ENCODE peak calls at places on chromosome 6, in seven cellular contexts. G is H1, O is mesendoderm, B is neuronal stem cell, W is IMR-90, E is trophoblast cell, V is mesenchymal stem cell. N is an unnamed sample.
A peak's percentile ranks its signal among the peaks of the same experiment; 100 is the strongest.

GRCh38 chr6:89008299-89008698 is 44.9 kb upstream of the RNGTT start:
- DNase-seq in B (no peak), G (no peak), V (no peak), E (no peak), O (no peak), W (no peak), N (no peak)

GRCh38 chr6:168834814-168835213 is 393.8 kb downstream of the SMOC2 start:
- DNase-seq in O (no peak), V (no peak), B (no peak), E (no peak), G (no peak), W (no peak), N (no peak)

GRCh38 chr6:41546866-41547798 is 951 bp downstream of the FOXP4 start:
- DNase-seq in V (peak; percentile 54), G (peak; percentile 70), E (peak; percentile 53), W (peak; percentile 30), O (peak; percentile 75), B (peak; percentile 40), N (no peak)

GRCh38 chr6:24836116-24836515 is 37.4 kb upstream of the ARMH2 start:
- DNase-seq in W (no peak), G (no peak), E (no peak), O (no peak), V (no peak), B (no peak), N (no peak)

GRCh38 chr6:7879579-7879978 is 31.0 kb downstream of the TXNDC5 start:
- DNase-seq in B (no peak), W (no peak), E (no peak), V (no peak), G (no peak), O (no peak), N (no peak)

GRCh38 chr6:141107562-141108160 is 1025.1 kb upstream of the GJE1 start:
- DNase-seq in G (no peak), O (peak; percentile 77), E (peak; percentile 70), W (peak; percentile 67), B (no peak), V (peak; percentile 41), N (no peak)

GRCh38 chr6:166486536-166486880 is 100.0 kb downstream of the RAMACL start:
- DNase-seq in E (no peak), B (no peak), O (no peak), G (no peak), W (no peak), V (no peak), N (no peak)

GRCh38 chr6:135922170-135922569 is 70.7 kb downstream of the PDE7B start:
- DNase-seq in V (peak; percentile 89), W (peak; percentile 98), E (no peak), B (no peak), O (peak; percentile 80), G (no peak), N (peak; percentile 44)

GRCh38 chr6:169825558-169826225 is 74.3 kb downstream of the ERMARD start:
- DNase-seq in G (peak; percentile 33), B (no peak), W (no peak), V (no peak), E (no peak), O (no peak), N (no peak)

GRCh38 chr6:145865175-145865574 is 50.6 kb upstream of the FBXO30 start:
- DNase-seq in E (no peak), O (no peak), B (no peak), W (no peak), G (no peak), V (no peak), N (no peak)

GRCh38 chr6:43426928-43427405 is 374 bp upstream of the ABCC10 start:
- DNase-seq in O (no peak), E (no peak), V (no peak), G (no peak), B (no peak), W (no peak), N (no peak)

GRCh38 chr6:33684983-33685382 is 26.5 kb downstream of the UQCC2 start:
- DNase-seq in V (no peak), E (no peak), G (no peak), W (no peak), O (no peak), B (no peak), N (no peak)

GRCh38 chr6:130362128-130362527 is 3.7 kb upstream of the TMEM200A start:
- DNase-seq in W (no peak), O (peak; percentile 49), B (peak; percentile 47), V (no peak), E (no peak), G (peak; percentile 50), N (no peak)

GRCh38 chr6:116605935-116606334 is 10.3 kb upstream of the RSPH4A start:
- DNase-seq in E (no peak), W (no peak), B (no peak), V (no peak), O (no peak), G (no peak), N (no peak)

GRCh38 chr6:112215901-112216300 is 38.5 kb downstream of the LAMA4 start:
- DNase-seq in O (no peak), B (no peak), W (peak; percentile 41), V (no peak), E (no peak), G (no peak), N (no peak)

GRCh38 chr6:33764036-33764435 is 17.3 kb upstream of the IP6K3 start:
- DNase-seq in E (no peak), G (no peak), O (no peak), W (no peak), B (no peak), V (no peak), N (no peak)

GRCh38 chr6:158185729-158186456 is 17.7 kb downstream of the GTF2H5 start:
- DNase-seq in E (peak; percentile 81), B (no peak), W (peak; percentile 67), G (no peak), O (no peak), V (peak; percentile 45), N (no peak)

GRCh38 chr6:100664274-100665040 is 199.7 kb upstream of the SIM1 start:
- DNase-seq in W (peak; percentile 57), V (peak; percentile 49), G (no peak), B (peak; percentile 3), O (peak; percentile 17), E (no peak), N (no peak)

GRCh38 chr6:139777202-139777970 is 402.9 kb upstream of the CITED2 start:
- DNase-seq in W (no peak), G (no peak), E (no peak), V (no peak), O (no peak), B (no peak), N (no peak)

GRCh38 chr6:154169193-154169847 is 130.3 kb downstream of the OPRM1 start:
- DNase-seq in O (no peak), V (peak; percentile 18), B (no peak), W (no peak), E (no peak), G (no peak), N (no peak)

GRCh38 chr6:113901482-113901881 is 44.3 kb downstream of the MARCKS start:
- DNase-seq in G (no peak), B (no peak), O (no peak), W (peak; percentile 70), E (no peak), V (no peak), N (no peak)

GRCh38 chr6:41408982-41409381 is 73.6 kb downstream of the NCR2 start:
- DNase-seq in G (no peak), V (no peak), B (no peak), W (no peak), E (no peak), O (peak; percentile 86), N (no peak)

GRCh38 chr6:20413826-20414225 is 12.1 kb downstream of the E2F3 start:
- DNase-seq in G (no peak), E (no peak), W (no peak), B (no peak), V (no peak), O (no peak), N (no peak)

GRCh38 chr6:170225852-170226417 is 64.9 kb downstream of the DLL1 start:
- DNase-seq in G (no peak), W (no peak), V (no peak), E (no peak), B (no peak), O (no peak), N (no peak)

GRCh38 chr6:38646166-38646565 is 6.4 kb upstream of the BTBD9 start:
- DNase-seq in V (no peak), B (no peak), W (peak; percentile 16), E (no peak), G (no peak), O (peak; percentile 46), N (no peak)

DNA sequence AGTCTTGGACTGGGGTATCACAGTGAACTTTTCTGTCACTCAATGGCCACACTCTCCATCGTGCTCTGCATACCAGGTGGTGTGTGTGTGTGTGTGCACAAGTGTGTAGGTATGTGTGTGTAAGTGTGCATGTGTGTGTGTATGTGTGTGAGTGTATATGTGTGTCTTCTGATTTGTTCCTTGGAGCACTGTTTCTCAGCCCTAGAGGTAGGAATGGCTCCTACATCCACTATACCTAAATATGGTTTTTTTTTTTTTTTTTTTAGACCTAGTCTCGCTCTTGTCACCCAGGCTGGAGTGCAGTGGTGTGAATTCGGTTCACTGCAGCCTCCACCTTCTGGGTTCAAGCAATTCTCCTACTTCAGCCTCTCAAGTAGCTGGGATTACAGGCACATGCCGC is 236.6 kb downstream of the PHF3 start:
- DNase-seq in O (no peak), W (no peak), E (no peak), G (no peak), V (no peak), B (no peak), N (no peak)
- H4K8ac ChIP-seq in O (no peak overlapping the region), W (no peak overlapping the region), E (no peak overlapping the region), G (no peak overlapping the region), V (no peak overlapping the region), B (no peak overlapping the region), N (no peak overlapping the region)

GRCh38 chr6:55827818-55828522 is 47.4 kb downstream of the BMP5 start:
- DNase-seq in G (no peak), E (peak; percentile 9), W (peak; percentile 33), O (peak; percentile 87), V (no peak), B (no peak), N (no peak)

GRCh38 chr6:55822005-55822404 is 53.4 kb downstream of the BMP5 start:
- DNase-seq in B (no peak), E (no peak), V (no peak), W (no peak), O (no peak), G (no peak), N (no peak)

GRCh38 chr6:55825402-55826051 is 49.9 kb downstream of the BMP5 start:
- DNase-seq in W (peak; percentile 78), O (peak; percentile 80), V (peak; percentile 73), B (peak; percentile 24), G (no peak), E (peak; percentile 66), N (no peak)

GRCh38 chr6:55822815-55823214 is 52.6 kb downstream of the BMP5 start:
- DNase-seq in O (no peak), V (no peak), B (no peak), W (peak; percentile 43), E (no peak), G (no peak), N (no peak)

GRCh38 chr6:55826941-55827340 is 48.4 kb downstream of the BMP5 start:
- DNase-seq in G (no peak), V (no peak), O (peak; percentile 14), E (no peak), B (peak; percentile 30), W (no peak), N (no peak)
- H3K23ac ChIP-seq in G (no peak overlapping the region), V (no peak overlapping the region), O (no peak overlapping the region), E (no peak overlapping the region), B (no peak overlapping the region), W (peak overlapping the region; percentile 51), N (no peak overlapping the region)

GRCh38 chr6:163627274-163628062 is 212.9 kb downstream of the QKI start:
- DNase-seq in O (no peak), B (no peak), G (no peak), V (no peak), W (no peak), E (no peak), N (no peak)
- H4K8ac ChIP-seq in O (no peak overlapping the region), B (no peak overlapping the region), G (no peak overlapping the region), V (no peak overlapping the region), W (no peak overlapping the region), E (no peak overlapping the region), N (no peak overlapping the region)

GRCh38 chr6:107321793-107322192 is 137.6 kb downstream of the PDSS2 start:
- DNase-seq in B (no peak), W (no peak), G (no peak), E (no peak), O (peak; percentile 10), V (no peak), N (no peak)
- H3K23ac ChIP-seq in B (no peak overlapping the region), W (no peak overlapping the region), G (no peak overlapping the region), E (no peak overlapping the region), O (no peak overlapping the region), V (no peak overlapping the region), N (no peak overlapping the region)